ENCODE peak calls at places on chromosomes 6 and 20, in ten cellular contexts. Q, M, A, R, U, V, O, G, F and C are unnamed samples.

GRCh38 chr6:169233181-169233580 is 20.5 kb downstream of the THBS2 start:
- DNase-seq in Q (no peak), M (no peak), A (no peak), R (no peak), U (no peak), V (no peak), O (no peak), G (no peak), F (no peak), C (no peak)

GRCh38 chr20:16395366-16395765 is 177.9 kb downstream of the KIF16B start:
- DNase-seq in Q (no peak), M (no peak), A (no peak), R (no peak), U (no peak), V (no peak), O (no peak), G (no peak), F (no peak), C (no peak)

GRCh38 chr6:80181352-80182081 is 75.0 kb downstream of the BCKDHB start:
- DNase-seq in Q (no peak), M (no peak), A (no peak), R (no peak), U (no peak), V (peak), O (no peak), G (no peak), F (no peak), C (no peak)

GRCh38 chr6:42239736-42240375 is 22.2 kb upstream of the MRPS10 start:
- DNase-seq in Q (no peak), M (peak), A (no peak), R (no peak), U (no peak), V (peak), O (no peak), G (no peak), F (peak), C (peak)

GRCh38 chr20:39986231-39986904 is 702.7 kb downstream of the MAFB start:
- DNase-seq in Q (no peak), M (peak), A (peak), R (no peak), U (no peak), V (peak), O (no peak), G (no peak), F (peak), C (no peak)

GRCh38 chr6:19838442-19839236 is 1.5 kb downstream of the ID4 start:
- DNase-seq in Q (no peak), M (no peak), A (peak), R (no peak), U (no peak), V (peak), O (no peak), G (peak), F (no peak), C (no peak)

GRCh38 chr20:48638546-48638945 is 189.3 kb downstream of the PREX1 start:
- DNase-seq in Q (no peak), M (peak), A (no peak), R (no peak), U (no peak), V (peak), O (no peak), G (no peak), F (peak), C (peak)

GRCh38 chr6:109059148-109059547 is 35.5 kb downstream of the SESN1 start:
- DNase-seq in Q (no peak), M (peak), A (no peak), R (no peak), U (no peak), V (peak), O (no peak), G (no peak), F (peak), C (peak)

GRCh38 chr6:33170176-33171095 is 21.8 kb downstream of the COL11A2 start:
- DNase-seq in Q (no peak), M (no peak), A (no peak), R (no peak), U (no peak), V (no peak), O (no peak), G (no peak), F (no peak), C (no peak)

GRCh38 chr6:32212076-32212760 is 11.6 kb downstream of the NOTCH4 start:
- DNase-seq in Q (no peak), M (no peak), A (no peak), R (no peak), U (no peak), V (no peak), O (no peak), G (no peak), F (no peak), C (no peak)

GRCh38 chr20:46367234-46367633 is 39.2 kb downstream of the ELMO2 start:
- DNase-seq in Q (no peak), M (no peak), A (no peak), R (no peak), U (no peak), V (no peak), O (no peak), G (no peak), F (no peak), C (no peak)

GRCh38 chr6:89050155-89050554 is 30.4 kb upstream of the PNRC1 start:
- DNase-seq in Q (no peak), M (peak), A (no peak), R (no peak), U (no peak), V (peak), O (no peak), G (no peak), F (peak), C (peak)

GRCh38 chr6:45209762-45210161 is 118.4 kb upstream of the RUNX2 start:
- DNase-seq in Q (no peak), M (peak), A (no peak), R (no peak), U (no peak), V (no peak), O (no peak), G (no peak), F (peak), C (no peak)

GRCh38 chr6:51855310-51856082 is 231.9 kb downstream of the PKHD1 start:
- DNase-seq in Q (no peak), M (peak), A (peak), R (no peak), U (no peak), V (peak), O (no peak), G (peak), F (peak), C (no peak)

GRCh38 chr20:33644313-33645071 is 17.6 kb upstream of the C20orf144 start:
- DNase-seq in Q (no peak), M (no peak), A (no peak), R (no peak), U (no peak), V (no peak), O (no peak), G (no peak), F (no peak), C (no peak)

GRCh38 chr20:5835234-5835845 is 85.1 kb downstream of the SHLD1 start:
- DNase-seq in Q (no peak), M (peak), A (no peak), R (peak), U (peak), V (peak), O (no peak), G (no peak), F (peak), C (no peak)

GRCh38 chr6:119277047-119277446 is 72.5 kb downstream of the MAN1A1 start:
- DNase-seq in Q (no peak), M (no peak), A (no peak), R (no peak), U (no peak), V (no peak), O (no peak), G (no peak), F (no peak), C (no peak)

GRCh38 chr6:159700970-159701369 is 7.9 kb upstream of the SOD2 start:
- DNase-seq in Q (no peak), M (peak), A (no peak), R (no peak), U (no peak), V (peak), O (no peak), G (no peak), F (no peak), C (no peak)

GRCh38 chr6:97497713-97498331 is 214.8 kb upstream of the MMS22L start:
- DNase-seq in Q (peak), M (peak), A (peak), R (peak), U (peak), V (peak), O (peak), G (peak), F (peak), C (peak)

GRCh38 chr6:169965657-169966311 is 214.4 kb downstream of the ERMARD start:
- DNase-seq in Q (no peak), M (no peak), A (no peak), R (no peak), U (no peak), V (no peak), O (no peak), G (no peak), F (no peak), C (no peak)

GRCh38 chr6:4384638-4385036 is 249.3 kb upstream of the ECI2 start:
- DNase-seq in Q (no peak), M (no peak), A (no peak), R (no peak), U (no peak), V (no peak), O (no peak), G (no peak), F (no peak), C (no peak)

GRCh38 chr6:53752856-53753255 is 41.9 kb upstream of the LRRC1 start:
- DNase-seq in Q (no peak), M (peak), A (no peak), R (no peak), U (no peak), V (peak), O (no peak), G (no peak), F (peak), C (peak)

GRCh38 chr6:16723833-16724232 is 37.4 kb downstream of the ATXN1 start:
- DNase-seq in Q (no peak), M (peak), A (no peak), R (no peak), U (no peak), V (peak), O (no peak), G (no peak), F (peak), C (peak)

GRCh38 chr6:144778773-144779531 is 493.8 kb downstream of the UTRN start:
- DNase-seq in Q (no peak), M (no peak), A (peak), R (no peak), U (no peak), V (no peak), O (no peak), G (peak), F (no peak), C (no peak)

GRCh38 chr6:34484899-34485298 is 19.0 kb downstream of the PACSIN1 start:
- DNase-seq in Q (peak), M (no peak), A (no peak), R (peak), U (peak), V (no peak), O (peak), G (peak), F (no peak), C (no peak)

GRCh38 chr6:13916230-13916944 is 8.4 kb upstream of the RNF182 start:
- DNase-seq in Q (no peak), M (peak), A (no peak), R (no peak), U (no peak), V (peak), O (no peak), G (no peak), F (no peak), C (peak)

GRCh38 chr6:89015971-89016370 is 52.6 kb upstream of the RNGTT start:
- DNase-seq in Q (no peak), M (no peak), A (no peak), R (no peak), U (no peak), V (no peak), O (no peak), G (no peak), F (no peak), C (no peak)

GRCh38 chr6:148239215-148239614 is 103.4 kb upstream of the SASH1 start:
- DNase-seq in Q (no peak), M (no peak), A (no peak), R (no peak), U (no peak), V (no peak), O (no peak), G (no peak), F (no peak), C (no peak)